ENCODE peak calls at places on chromosomes 4 and X, in five cellular contexts. D, Y, E, O and Z are unnamed samples.

GRCh38 chr4:56668267-56668666 is 12.8 kb downstream of the HOPX start:
- DNase-seq in D (peak; percentile 60), Y (no peak), E (no peak), O (no peak), Z (no peak)

GRCh38 chr4:86032476-86033022 is 327.3 kb downstream of the MAPK10 start:
- DNase-seq in D (no peak), Y (peak; percentile 51), E (peak; percentile 59), O (no peak), Z (peak; percentile 77)

GRCh38 chr4:144696376-144696775 is 50.4 kb downstream of the HHIP start:
- DNase-seq in D (no peak), Y (no peak), E (no peak), O (no peak), Z (no peak)

GRCh38 chr4:121711263-121712000 is 14.7 kb upstream of the ANXA5 start:
- DNase-seq in D (peak; percentile 93), Y (peak; percentile 28), E (peak; percentile 96), O (peak; percentile 89), Z (peak; percentile 50)

GRCh38 chr4:86848732-86849617 is at the start of gene SLC10A6:
- DNase-seq in D (no peak), Y (no peak), E (no peak), O (peak; percentile 21), Z (no peak)

GRCh38 chr4:137535718-137536117 is 3.4 kb upstream of the PCDH18 start:
- DNase-seq in D (no peak), Y (no peak), E (no peak), O (no peak), Z (no peak)

GRCh38 chr4:44448548-44449443 is at the start of gene KCTD8:
- DNase-seq in D (peak; percentile 97), Y (peak; percentile 84), E (peak; percentile 95), O (peak; percentile 73), Z (peak; percentile 59)

GRCh38 chr4:146338512-146338911 is 124.2 kb downstream of the REELD1 start:
- DNase-seq in D (no peak), Y (no peak), E (no peak), O (no peak), Z (no peak)

GRCh38 chrX:123878177-123878576 is 18.3 kb downstream of the XIAP start:
- DNase-seq in D (no peak), Y (no peak), E (no peak), O (no peak), Z (no peak)

GRCh38 chrX:130418740-130419139 is 17.0 kb downstream of the RBMX2 start:
- DNase-seq in D (no peak), Y (no peak), E (no peak), O (no peak), Z (no peak)

GRCh38 chrX:110157444-110157843 is 154.5 kb downstream of the TMEM164 start:
- DNase-seq in D (no peak), Y (no peak), E (no peak), O (no peak), Z (no peak)

GRCh38 chr4:170139764-170140163 is 50.0 kb upstream of the AADAT start:
- DNase-seq in D (no peak), Y (no peak), E (no peak), O (no peak), Z (no peak)

GRCh38 chr4:101199507-101200285 is 147.6 kb downstream of the PPP3CA start:
- DNase-seq in D (no peak), Y (no peak), E (no peak), O (no peak), Z (no peak)

GRCh38 chrX:30935985-30936384 is 46.9 kb upstream of the TAB3 start:
- DNase-seq in D (peak; percentile 30), Y (no peak), E (no peak), O (no peak), Z (no peak)

GRCh38 chrX:68755726-68756125 is 73.1 kb upstream of the EFNB1 start:
- DNase-seq in D (no peak), Y (no peak), E (no peak), O (no peak), Z (no peak)

GRCh38 chr4:2806392-2807355 is 13.8 kb downstream of the SH3BP2 start:
- DNase-seq in D (no peak), Y (peak; percentile 77), E (peak; percentile 84), O (peak; percentile 76), Z (no peak)

GRCh38 chr4:41865306-41865980 is 69.8 kb upstream of the TMEM33 start:
- DNase-seq in D (peak; percentile 69), Y (no peak), E (no peak), O (no peak), Z (peak; percentile 52)

GRCh38 chrX:110399497-110399896 is 40.8 kb downstream of the RTL9 start:
- DNase-seq in D (no peak), Y (no peak), E (no peak), O (no peak), Z (no peak)

GRCh38 chrX:14899607-14900006 is 26.4 kb downstream of the MOSPD2 start:
- DNase-seq in D (no peak), Y (no peak), E (no peak), O (no peak), Z (no peak)

GRCh38 chr4:134278675-134279074 is 77.1 kb upstream of the PABPC4L start:
- DNase-seq in D (no peak), Y (no peak), E (no peak), O (no peak), Z (no peak)

GRCh38 chr4:126939401-126939800 is 693.4 kb upstream of the INTU start:
- DNase-seq in D (no peak), Y (no peak), E (no peak), O (no peak), Z (no peak)

GRCh38 chr4:165560941-165561340 is 182.1 kb downstream of the CPE start:
- DNase-seq in D (no peak), Y (no peak), E (no peak), O (no peak), Z (no peak)

DNA sequence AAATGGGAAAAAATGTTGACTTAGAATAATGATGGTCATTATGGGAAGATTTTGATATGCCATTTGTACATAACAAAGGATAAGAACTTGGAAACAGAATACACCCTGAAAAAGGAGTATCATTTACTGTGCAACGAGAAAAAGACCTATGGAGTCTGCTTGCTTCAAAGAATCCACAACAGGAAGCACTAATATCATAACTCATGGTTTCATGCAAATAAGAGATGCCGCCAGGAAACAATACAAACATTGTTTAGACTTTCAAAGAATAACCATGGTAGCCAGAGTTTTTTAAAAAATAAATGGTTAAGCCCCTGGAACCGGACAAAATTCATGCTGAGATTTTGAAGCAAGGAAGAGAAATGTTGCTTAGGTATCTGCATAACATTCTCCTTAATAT is 139.9 kb upstream of the ETNPPL start:
- DNase-seq in D (no peak), Y (no peak), E (no peak), O (no peak), Z (no peak)
- H3K27ac ChIP-seq in D (no peak overlapping the region), Y (no peak overlapping the region), E (no peak overlapping the region), O (no peak overlapping the region), Z (no peak overlapping the region)

DNA sequence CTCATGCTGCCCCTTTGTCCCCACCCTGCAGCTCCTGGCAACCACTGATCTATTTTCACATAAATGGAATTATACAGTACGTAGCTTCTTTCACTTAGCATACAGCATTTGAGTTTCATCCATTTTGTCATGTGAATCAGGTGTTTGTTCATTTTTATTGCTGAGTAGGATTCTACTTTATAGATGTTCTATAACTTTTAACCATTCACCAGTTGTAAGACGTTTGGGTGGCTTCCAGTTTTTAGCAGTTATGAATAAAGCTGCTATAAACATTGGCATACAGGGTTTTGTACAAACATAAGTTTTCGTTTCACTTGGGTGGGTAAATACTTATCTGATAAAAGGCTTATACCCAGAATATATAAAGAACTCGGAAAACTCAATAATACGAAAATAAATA is 102.3 kb upstream of the KLHL13 start:
- DNase-seq in D (no peak), Y (no peak), E (no peak), O (no peak), Z (no peak)
- H3K27ac ChIP-seq in D (no peak overlapping the region), Y (no peak overlapping the region), E (no peak overlapping the region), O (no peak overlapping the region), Z (no peak overlapping the region)

DNA sequence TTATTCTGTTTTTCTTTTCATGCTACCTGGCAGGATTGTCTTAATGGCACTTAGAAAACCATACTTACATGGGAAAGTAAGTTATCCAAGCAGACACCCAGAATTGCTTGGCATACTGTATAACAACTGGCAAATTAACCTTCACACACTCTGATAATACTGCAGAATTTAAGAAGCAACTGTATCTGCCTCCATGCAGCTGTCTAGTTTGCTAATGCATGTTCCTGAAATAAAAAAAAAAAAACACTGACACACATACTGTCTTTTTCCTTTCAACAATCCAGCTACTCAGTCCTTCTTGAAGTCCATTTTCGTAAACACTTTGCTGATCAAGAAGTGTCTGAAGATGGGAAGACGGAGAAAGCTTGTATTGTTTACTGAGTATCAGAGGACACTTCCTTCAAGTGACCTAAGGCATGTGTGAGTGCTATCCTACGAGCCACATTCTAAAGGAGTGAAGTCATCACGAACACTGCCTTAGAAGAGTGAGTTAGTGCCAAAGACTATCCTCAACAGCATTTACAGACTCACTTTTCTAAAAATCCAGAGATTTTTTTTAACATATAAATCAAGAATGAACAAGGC is 82.6 kb downstream of the LUZP4 start:
- DNase-seq in D (peak; percentile 46), Y (no peak), E (no peak), O (no peak), Z (no peak)
- H3K27ac ChIP-seq in D (no peak overlapping the region), Y (no peak overlapping the region), E (peak overlapping the region; percentile 45), O (no peak overlapping the region), Z (no peak overlapping the region)

DNA sequence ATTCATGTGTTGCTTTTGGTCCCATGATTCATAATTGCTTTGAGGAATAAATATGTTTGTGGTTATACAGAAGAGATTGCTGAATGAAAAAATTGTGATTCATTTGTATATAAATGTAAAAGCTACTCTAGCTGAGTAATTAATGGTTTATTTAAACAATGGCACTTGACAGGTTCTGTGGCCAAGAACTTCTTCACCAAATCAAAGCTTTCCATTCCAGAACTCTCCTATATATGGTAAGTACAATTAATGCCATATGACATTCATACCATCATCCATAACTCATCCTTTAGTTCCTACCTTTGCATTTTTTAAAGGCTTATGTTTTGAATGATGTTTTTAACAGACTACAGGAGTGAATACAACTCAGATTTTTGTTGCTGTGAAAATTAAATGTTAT is 105.8 kb downstream of the REPS2 start:
- DNase-seq in D (no peak), Y (no peak), E (no peak), O (no peak), Z (no peak)
- H3K27ac ChIP-seq in D (no peak overlapping the region), Y (no peak overlapping the region), E (no peak overlapping the region), O (no peak overlapping the region), Z (no peak overlapping the region)

DNA sequence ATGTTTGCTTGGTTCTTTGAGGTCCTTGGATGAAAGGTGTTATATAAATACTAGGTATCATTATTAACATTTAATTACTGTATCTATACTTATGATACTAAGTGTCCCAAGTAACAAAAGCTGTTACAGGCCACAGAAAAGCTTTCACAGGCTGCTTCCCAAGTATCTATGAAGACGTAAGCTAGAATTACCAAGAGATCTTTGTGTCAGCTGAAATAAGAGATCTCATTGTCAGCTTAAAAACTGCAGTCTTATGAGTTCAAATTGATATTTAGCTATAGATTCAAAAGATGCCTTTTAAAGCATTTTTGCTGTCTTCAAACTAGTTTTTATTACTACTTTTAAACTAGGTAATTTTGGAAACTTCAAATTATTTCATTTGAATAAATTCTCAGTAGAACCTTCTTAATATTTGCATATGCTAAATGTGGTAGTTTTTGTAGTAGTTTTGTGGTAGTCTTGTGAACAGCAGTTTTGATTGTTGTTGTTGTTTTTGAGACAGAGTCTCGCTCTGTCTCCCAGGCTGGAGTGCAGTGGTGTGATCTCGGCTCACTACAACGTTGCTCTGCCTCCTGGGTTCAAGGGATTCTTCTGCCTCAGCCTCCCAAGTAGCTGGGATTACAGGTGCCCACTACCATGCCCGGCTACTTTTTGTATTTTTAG is 170.0 kb upstream of the RPL34 start:
- DNase-seq in D (no peak), Y (no peak), E (no peak), O (no peak), Z (no peak)
- H3K27ac ChIP-seq in D (no peak overlapping the region), Y (no peak overlapping the region), E (no peak overlapping the region), O (no peak overlapping the region), Z (no peak overlapping the region)